ENCODE peak calls at places on chromosomes 16 and 17, in six cellular contexts. One of them, this sample, is unnamed.

GRCh38 chr16:2996298-2996697 is 16.1 kb upstream of the PKMYT1 start:
- DNase-seq in upper lobe of right lung: no peak
- DNase-seq in fibroblast of the conjunctiva: no peak
- DNase-seq in choroid plexus epithelial cell: no peak
- DNase-seq in AG09319: no peak
- DNase-seq in stimulated activated CD8-positive, alpha-beta memory T cell treated with anti-CD3 and anti-CD28 coated beads, Interleukin-15, amount 100 ng/mL, for 4 hours: no peak
- DNase-seq in this sample: no peak

GRCh38 chr16:57653936-57654335 is 14.2 kb upstream of the ADGRG3 start:
- DNase-seq in upper lobe of right lung: no peak
- DNase-seq in choroid plexus epithelial cell: peak; percentile 79
- DNase-seq in fibroblast of the conjunctiva: no peak
- DNase-seq in stimulated activated CD8-positive, alpha-beta memory T cell treated with anti-CD3 and anti-CD28 coated beads, Interleukin-15, amount 100 ng/mL, for 4 hours: no peak
- DNase-seq in AG09319: no peak
- DNase-seq in this sample: no peak

GRCh38 chr16:59046335-59046734 is 312.2 kb upstream of the GOT2 start:
- DNase-seq in upper lobe of right lung: no peak
- DNase-seq in fibroblast of the conjunctiva: no peak
- DNase-seq in stimulated activated CD8-positive, alpha-beta memory T cell treated with anti-CD3 and anti-CD28 coated beads, Interleukin-15, amount 100 ng/mL, for 4 hours: no peak
- DNase-seq in AG09319: no peak
- DNase-seq in choroid plexus epithelial cell: peak; percentile 57
- DNase-seq in this sample: no peak

GRCh38 chr17:4590981-4591453 is 6.7 kb downstream of the SMTNL2 start:
- DNase-seq in upper lobe of right lung: no peak
- DNase-seq in fibroblast of the conjunctiva: no peak
- DNase-seq in stimulated activated CD8-positive, alpha-beta memory T cell treated with anti-CD3 and anti-CD28 coated beads, Interleukin-15, amount 100 ng/mL, for 4 hours: no peak
- DNase-seq in AG09319: no peak
- DNase-seq in choroid plexus epithelial cell: no peak
- DNase-seq in this sample: no peak

GRCh38 chr17:37741334-37742113 is 3.3 kb downstream of the HNF1B start:
- DNase-seq in upper lobe of right lung: no peak
- DNase-seq in fibroblast of the conjunctiva: no peak
- DNase-seq in stimulated activated CD8-positive, alpha-beta memory T cell treated with anti-CD3 and anti-CD28 coated beads, Interleukin-15, amount 100 ng/mL, for 4 hours: no peak
- DNase-seq in choroid plexus epithelial cell: no peak
- DNase-seq in AG09319: no peak
- DNase-seq in this sample: no peak

GRCh38 chr16:14539631-14540030 is 90.4 kb downstream of the PARN start:
- DNase-seq in choroid plexus epithelial cell: peak; percentile 14
- DNase-seq in upper lobe of right lung: no peak
- DNase-seq in fibroblast of the conjunctiva: no peak
- DNase-seq in AG09319: no peak
- DNase-seq in stimulated activated CD8-positive, alpha-beta memory T cell treated with anti-CD3 and anti-CD28 coated beads, Interleukin-15, amount 100 ng/mL, for 4 hours: no peak
- DNase-seq in this sample: no peak

GRCh38 chr17:82385559-82386255 is 14.1 kb downstream of the UTS2R start:
- DNase-seq in AG09319: no peak
- DNase-seq in fibroblast of the conjunctiva: no peak
- DNase-seq in upper lobe of right lung: no peak
- DNase-seq in stimulated activated CD8-positive, alpha-beta memory T cell treated with anti-CD3 and anti-CD28 coated beads, Interleukin-15, amount 100 ng/mL, for 4 hours: no peak
- DNase-seq in choroid plexus epithelial cell: no peak
- DNase-seq in this sample: no peak

GRCh38 chr16:84768061-84768797 is 51.6 kb upstream of the CRISPLD2 start:
- DNase-seq in AG09319: no peak
- DNase-seq in choroid plexus epithelial cell: no peak
- DNase-seq in stimulated activated CD8-positive, alpha-beta memory T cell treated with anti-CD3 and anti-CD28 coated beads, Interleukin-15, amount 100 ng/mL, for 4 hours: no peak
- DNase-seq in upper lobe of right lung: no peak
- DNase-seq in fibroblast of the conjunctiva: no peak
- DNase-seq in this sample: peak; percentile 40

This sample was measured in T-helper 2 cell.